ENCODE peak calls at places on chromosomes 12 and 14, in four cellular contexts. C is cardiac muscle cell, M is epithelial cell of proximal tubule, D is IMR-90. U is an unnamed sample.

GRCh38 chr14:85447883-85448282 is 82.1 kb upstream of the FLRT2 start:
- DNase-seq in M (no peak), D (no peak), C (no peak), U (no peak)

GRCh38 chr14:73269729-73270651 is 32.7 kb downstream of the PAPLN start:
- DNase-seq in D (peak; percentile 18), C (peak; percentile 48), M (no peak), U (no peak)

GRCh38 chr12:68534108-68534507 is 76.6 kb upstream of the RAP1B start:
- DNase-seq in D (no peak), M (no peak), C (no peak), U (no peak)

GRCh38 chr14:22221508-22221907 is 367.5 kb downstream of the DAD1 start:
- DNase-seq in C (peak; percentile 9), D (peak; percentile 49), M (no peak), U (peak; percentile 7)

GRCh38 chr12:54415223-54415929 is 3.7 kb downstream of the ITGA5 start:
- DNase-seq in C (no peak), D (no peak), M (no peak), U (peak; percentile 31)

GRCh38 chr12:2358986-2359658 is 306.3 kb downstream of the CACNA1C start:
- DNase-seq in C (peak; percentile 27), M (no peak), D (no peak), U (no peak)

GRCh38 chr12:22287776-22288621 is 46.5 kb downstream of the ST8SIA1 start:
- DNase-seq in D (peak; percentile 70), M (no peak), C (peak; percentile 51), U (no peak)

GRCh38 chr12:65742481-65742971 is 81.8 kb upstream of the HMGA2 start:
- DNase-seq in D (peak; percentile 44), C (peak; percentile 56), M (no peak), U (peak; percentile 32)

GRCh38 chr14:70052990-70053389 is 135.8 kb downstream of the SLC8A3 start:
- DNase-seq in C (peak; percentile 59), D (peak; percentile 28), M (no peak), U (no peak)

GRCh38 chr12:13000935-13001724 is 1.1 kb upstream of the HEBP1 start:
- DNase-seq in D (peak; percentile 32), M (no peak), C (peak; percentile 72), U (no peak)

GRCh38 chr14:34137001-34137400 is 186.1 kb upstream of the EGLN3 start:
- DNase-seq in D (no peak), C (no peak), M (no peak), U (no peak)

GRCh38 chr12:52682938-52683574 is 2.8 kb upstream of the KRT1 start:
- DNase-seq in M (no peak), C (no peak), D (no peak), U (no peak)

GRCh38 chr14:38553586-38553985 is 297.7 kb upstream of the CLEC14A start:
- DNase-seq in M (no peak), D (peak; percentile 89), C (peak; percentile 35), U (peak; percentile 91)

GRCh38 chr12:101564912-101565311 is 29.9 kb upstream of the MYBPC1 start:
- DNase-seq in D (no peak), C (peak; percentile 3), M (no peak), U (no peak)

GRCh38 chr12:27048822-27049752 is 26.7 kb downstream of the MED21 start:
- DNase-seq in C (peak; percentile 90), M (no peak), D (peak; percentile 91), U (peak; percentile 72)

GRCh38 chr12:53575502-53576264 is 50.5 kb downstream of the ATF7 start:
- DNase-seq in M (no peak), D (peak; percentile 83), C (peak; percentile 86), U (peak; percentile 72)

GRCh38 chr12:65597527-65597926 is 226.8 kb upstream of the HMGA2 start:
- DNase-seq in M (no peak), D (peak; percentile 46), C (peak; percentile 53), U (no peak)

GRCh38 chr14:105882626-105883025 is 356.2 kb downstream of the TMEM121 start:
- DNase-seq in M (no peak), D (no peak), C (no peak), U (no peak)

GRCh38 chr14:68790656-68791077 is 2.2 kb downstream of the ZFP36L1 start:
- DNase-seq in D (no peak), M (no peak), C (peak; percentile 43), U (no peak)

GRCh38 chr14:97287956-97288355 is 490.8 kb downstream of the VRK1 start:
- DNase-seq in C (no peak), D (no peak), M (no peak), U (no peak)

GRCh38 chr14:38522724-38523123 is 266.8 kb upstream of the CLEC14A start:
- DNase-seq in C (no peak), D (peak; percentile 9), M (no peak), U (no peak)

GRCh38 chr14:106276326-106277267 is 750.2 kb downstream of the TMEM121 start:
- DNase-seq in D (no peak), M (no peak), C (no peak), U (no peak)

GRCh38 chr14:34981743-34982420 is 910 bp upstream of the SRP54 start:
- DNase-seq in C (peak; percentile 58), M (peak; percentile 38), D (peak; percentile 50), U (peak; percentile 32)

GRCh38 chr14:57816568-57817284 is 49.2 kb downstream of the SLC35F4 start:
- DNase-seq in M (no peak), D (no peak), C (no peak), U (no peak)

GRCh38 chr14:106021832-106022231 is 495.4 kb downstream of the TMEM121 start:
- DNase-seq in C (no peak), M (no peak), D (no peak), U (no peak)

GRCh38 chr12:114741940-114742339 is 58.0 kb upstream of the TBX3 start:
- DNase-seq in D (no peak), M (no peak), C (no peak), U (no peak)

GRCh38 chr14:103006991-103007520 is 50.3 kb downstream of the CDC42BPB start:
- DNase-seq in M (no peak), C (no peak), D (no peak), U (no peak)

GRCh38 chr12:110906088-110906487 is 14.3 kb downstream of the MYL2 start:
- DNase-seq in D (no peak), M (no peak), C (no peak), U (no peak)

GRCh38 chr14:103329421-103330347 is 4.4 kb upstream of the EIF5 start:
- DNase-seq in M (peak; percentile 84), D (peak; percentile 40), C (peak; percentile 83), U (no peak)

GRCh38 chr12:125395583-125396215 is 330.5 kb downstream of the AACS start:
- DNase-seq in M (no peak), C (no peak), D (no peak), U (no peak)

GRCh38 chr12:116665666-116666304 is 72.1 kb downstream of the SPRING1 start:
- DNase-seq in C (no peak), D (no peak), M (no peak), U (peak; percentile 4)

GRCh38 chr14:64112859-64113258 is 181.3 kb downstream of the ESR2 start:
- DNase-seq in C (no peak), D (no peak), M (no peak), U (no peak)

GRCh38 chr14:53915364-53916014 is 41.1 kb downstream of the BMP4 start:
- DNase-seq in C (peak; percentile 36), D (no peak), M (no peak), U (no peak)

GRCh38 chr14:105379946-105380345 is 18.4 kb upstream of the TEX22 start:
- DNase-seq in C (no peak), M (no peak), D (no peak), U (no peak)

GRCh38 chr14:101581806-101582205 is 20.5 kb downstream of the DIO3 start:
- DNase-seq in C (no peak), D (no peak), M (no peak), U (no peak)

GRCh38 chr12:50862316-50862715 is 19.6 kb downstream of the TMPRSS12 start:
- DNase-seq in D (peak; percentile 77), C (peak; percentile 54), M (no peak), U (peak; percentile 76)

GRCh38 chr14:74333909-74334308 is 14.4 kb upstream of the VRTN start:
- DNase-seq in M (no peak), D (peak; percentile 85), C (peak; percentile 84), U (peak; percentile 75)
- TF ChIP-seq CTCF in M (no peak), D (no peak), C (no peak), U (no peak)

GRCh38 chr12:98644433-98644711 is 216 bp downstream of the IKBIP start:
- DNase-seq in M (no peak), D (no peak), C (no peak), U (peak; percentile 36)
- TF ChIP-seq CTCF in M (no peak), D (peak; percentile 15), C (no peak), U (peak; percentile 48)

DNA sequence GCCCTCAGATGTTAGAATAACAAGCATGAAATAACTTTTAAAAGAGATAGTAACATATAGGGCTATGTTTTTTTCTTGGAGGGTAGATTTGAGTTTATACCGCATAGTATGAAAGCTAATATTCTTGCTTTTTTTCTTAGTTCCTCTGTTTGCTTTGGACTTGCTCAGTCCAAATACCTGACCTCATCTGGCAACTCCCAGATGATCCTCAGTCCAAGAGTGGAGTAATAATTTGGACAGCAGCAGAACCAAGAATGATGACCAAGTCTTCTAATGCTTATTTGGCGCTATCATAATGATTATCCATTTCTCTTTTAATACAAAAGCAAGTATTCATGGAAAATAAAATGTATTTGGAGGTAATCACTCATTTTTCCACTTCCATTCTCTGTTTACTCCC is 45.6 kb downstream of the GUCY2C start:
- DNase-seq in D (no peak), C (no peak), M (no peak), U (no peak)
- TF ChIP-seq CTCF in D (no peak), C (no peak), M (no peak), U (no peak)

DNA sequence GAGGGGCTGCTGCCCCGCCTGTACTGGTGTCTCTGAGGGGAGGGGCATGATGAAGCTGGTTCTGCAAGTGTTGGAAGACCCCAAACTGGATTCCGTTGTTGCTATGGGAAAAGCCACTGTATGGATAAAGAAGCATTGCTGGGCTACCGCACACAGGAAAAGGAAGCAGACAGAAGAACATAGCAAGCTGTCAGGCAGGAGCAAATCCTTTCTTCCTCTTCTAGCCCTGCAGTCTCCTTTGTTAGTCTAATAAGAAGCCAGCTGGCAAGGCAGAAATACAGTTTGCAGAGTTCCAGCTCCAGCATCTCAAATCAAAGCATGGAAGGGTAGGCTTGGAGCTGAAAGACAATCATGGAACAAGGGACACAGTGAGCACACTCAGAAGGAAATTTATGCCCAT is 26.3 kb upstream of the NR1H4 start:
- DNase-seq in M (no peak), D (no peak), C (peak; percentile 8), U (no peak)
- TF ChIP-seq CTCF in M (no peak), D (no peak), C (no peak), U (no peak)

GRCh38 chr14:100155049-100155621 is 4.3 kb downstream of the DEGS2 start:
- DNase-seq in M (no peak), C (peak; percentile 25), D (no peak), U (peak; percentile 4)
- TF ChIP-seq CTCF in M (peak; percentile 80), C (peak; percentile 57), D (peak; percentile 44), U (peak; percentile 78)